ENCODE peak calls at places on chromosomes 12 and 14, in four cellular contexts. Y is CD8-positive, alpha-beta T cell; I is A549; L is GM12865. G is an unnamed sample.

GRCh38 chr12:69688496-69689427 is 10.3 kb downstream of the BEST3 start:
- DNase-seq in I (peak), Y (peak), L (peak), G (no peak)

GRCh38 chr12:124545508-124546418 is 21.6 kb downstream of the NCOR2 start:
- DNase-seq in L (peak), Y (no peak), I (no peak), G (no peak)

GRCh38 chr14:72611506-72611905 is 282.4 kb downstream of the DPF3 start:
- DNase-seq in Y (no peak), L (no peak), I (no peak), G (no peak)

GRCh38 chr14:60094306-60094897 is 2.7 kb downstream of the PCNX4 start:
- DNase-seq in Y (no peak), I (peak), L (peak), G (no peak)

GRCh38 chr12:72472350-72472749 is 200.2 kb downstream of the TRHDE start:
- DNase-seq in L (no peak), Y (no peak), I (no peak), G (no peak)

GRCh38 chr14:45610303-45610702 is 357.3 kb upstream of the MIS18BP1 start:
- DNase-seq in Y (no peak), L (peak), I (peak), G (peak)

GRCh38 chr14:20247651-20248246 is 8.7 kb downstream of the OR11H4 start:
- DNase-seq in I (peak), L (peak), Y (no peak), G (no peak)

GRCh38 chr14:101462726-101463565 is 98.3 kb upstream of the DIO3 start:
- DNase-seq in I (no peak), L (no peak), Y (no peak), G (no peak)

GRCh38 chr12:55955800-55956508 is 9.9 kb downstream of the PMEL start:
- DNase-seq in L (peak), Y (peak), I (peak), G (no peak)

GRCh38 chr12:81758421-81759214 is 532 bp downstream of the PPFIA2 start:
- DNase-seq in L (no peak), I (peak), Y (no peak), G (peak)

GRCh38 chr12:34401659-34402227 is 379.4 kb downstream of the ALG10 start:
- DNase-seq in L (no peak), Y (peak), I (no peak), G (no peak)

GRCh38 chr12:127819066-127819465 is 447.9 kb upstream of the TMEM132C start:
- DNase-seq in L (no peak), Y (no peak), I (no peak), G (no peak)

GRCh38 chr12:111154180-111154579 is 214.7 kb downstream of the PHETA1 start:
- DNase-seq in I (no peak), L (no peak), Y (no peak), G (no peak)

GRCh38 chr12:121811434-121812319 is 7.9 kb downstream of the SETD1B start:
- DNase-seq in Y (peak), L (peak), I (peak), G (peak)

GRCh38 chr12:91986084-91986483 is 159.6 kb downstream of the BTG1 start:
- DNase-seq in I (peak), Y (no peak), L (no peak), G (peak)

GRCh38 chr12:64587447-64587846 is 22.8 kb upstream of the RASSF3 start:
- DNase-seq in L (no peak), I (peak), Y (no peak), G (no peak)

GRCh38 chr12:124620606-124621295 is 53.3 kb upstream of the NCOR2 start:
- DNase-seq in L (no peak), Y (no peak), I (no peak), G (no peak)

GRCh38 chr12:70444903-70445302 is 78.8 kb downstream of the KCNMB4 start:
- DNase-seq in I (no peak), Y (no peak), L (no peak), G (no peak)

GRCh38 chr12:52873513-52873831 is 24.7 kb upstream of the KRT78 start:
- DNase-seq in I (no peak), L (no peak), Y (no peak), G (no peak)

GRCh38 chr12:121789800-121790748 is 3.4 kb downstream of the RHOF start:
- DNase-seq in I (no peak), Y (peak), L (peak), G (no peak)

GRCh38 chr12:10220398-10221077 is 7.9 kb downstream of the GABARAPL1 start:
- DNase-seq in I (no peak), L (no peak), Y (no peak), G (no peak)

GRCh38 chr12:105960319-105961076 is 178.3 kb downstream of the NUAK1 start:
- DNase-seq in L (no peak), I (peak), Y (no peak), G (no peak)

GRCh38 chr12:109811624-109811995 is 21.6 kb downstream of the TRPV4 start:
- DNase-seq in I (peak), Y (no peak), L (no peak), G (no peak)

GRCh38 chr14:103056322-103057027 is 874 bp downstream of the CDC42BPB start:
- DNase-seq in Y (no peak), I (peak), L (peak), G (peak)

GRCh38 chr14:87992349-87992719 is 648 bp downstream of the GALC start:
- DNase-seq in L (peak), Y (no peak), I (peak), G (no peak)

GRCh38 chr12:27428466-27428865 is 18.1 kb upstream of the SMCO2 start:
- DNase-seq in Y (no peak), L (no peak), I (no peak), G (no peak)

GRCh38 chr14:105155681-105156413 is 12.7 kb downstream of the JAG2 start:
- DNase-seq in L (no peak), I (no peak), Y (no peak), G (no peak)

GRCh38 chr12:54560374-54560858 is 11.0 kb downstream of the PDE1B start:
- DNase-seq in L (peak), I (peak), Y (peak), G (no peak)

GRCh38 chr14:78243187-78243586 is 73.0 kb downstream of the NRXN3 start:
- DNase-seq in I (no peak), Y (no peak), L (no peak), G (no peak)

GRCh38 chr12:83005534-83006197 is 319.0 kb downstream of the TMTC2 start:
- DNase-seq in I (no peak), Y (no peak), L (peak), G (no peak)

GRCh38 chr12:91562476-91562875 is 379.9 kb upstream of the DCN start:
- DNase-seq in Y (no peak), I (no peak), L (peak), G (no peak)

GRCh38 chr14:53549956-53550355 is 396.8 kb upstream of the DDHD1 start:
- DNase-seq in I (no peak), Y (no peak), L (no peak), G (no peak)

GRCh38 chr14:86788229-86788628 is 1204.8 kb downstream of the GALC start:
- DNase-seq in L (no peak), Y (no peak), I (no peak), G (no peak)

GRCh38 chr14:72515779-72516770 is 377.8 kb downstream of the DPF3 start:
- DNase-seq in I (peak), Y (no peak), L (peak), G (no peak)

GRCh38 chr14:81625343-81625742 is 91.7 kb upstream of the SEL1L start:
- DNase-seq in I (peak), L (peak), Y (no peak), G (peak)

GRCh38 chr14:92737206-92737605 is 11.2 kb downstream of the LGMN start:
- DNase-seq in I (no peak), Y (no peak), L (no peak), G (no peak)

GRCh38 chr14:92740440-92740839 is 8.0 kb downstream of the LGMN start:
- DNase-seq in L (peak), I (no peak), Y (no peak), G (no peak)

GRCh38 chr14:92735344-92735743 is 13.1 kb downstream of the LGMN start:
- DNase-seq in L (no peak), I (no peak), Y (no peak), G (no peak)

GRCh38 chr14:92734618-92735017 is 13.8 kb downstream of the LGMN start:
- DNase-seq in Y (no peak), I (no peak), L (no peak), G (no peak)

DNA sequence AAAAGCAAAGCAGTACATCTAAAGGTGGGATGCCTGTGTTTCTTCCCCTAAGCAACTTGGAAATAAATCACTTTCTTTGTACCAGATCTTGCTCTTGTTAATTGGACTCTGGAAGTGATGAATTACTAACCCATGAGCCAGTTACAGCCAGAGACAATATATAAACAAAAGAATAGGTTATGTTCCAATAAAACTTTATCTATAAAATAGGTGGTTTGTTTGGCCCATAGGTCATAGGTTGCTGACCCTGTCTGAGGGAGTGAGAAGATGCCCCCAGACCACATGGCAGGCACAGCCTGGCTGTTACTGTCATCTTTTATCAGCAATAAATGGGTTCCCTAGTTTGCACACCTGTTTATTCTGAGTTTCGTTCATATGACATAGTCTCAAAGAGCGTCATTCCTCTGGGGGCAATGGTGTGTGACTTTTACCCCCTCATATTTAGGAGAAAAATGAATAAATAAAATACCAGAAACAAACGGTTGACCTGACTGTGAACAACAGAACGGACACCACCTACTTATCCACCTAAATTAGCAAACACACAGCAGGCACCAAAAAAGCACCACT is 10.7 kb downstream of the LGMN start:
- DNase-seq in I (no peak), L (no peak), Y (no peak), G (no peak)
- H3K4me3 ChIP-seq in I (no peak), L (no peak), Y (no peak), G (no peak)

GRCh38 chr12:4302881-4303280 is 18.1 kb upstream of the TIGAR start:
- DNase-seq in Y (no peak), L (no peak), I (no peak), G (no peak)

GRCh38 chr12:4307593-4308333 is 13.2 kb upstream of the TIGAR start:
- DNase-seq in Y (no peak), L (peak), I (peak), G (peak)

GRCh38 chr12:4300870-4301269 is 20.1 kb upstream of the TIGAR start:
- DNase-seq in I (no peak), L (no peak), Y (no peak), G (no peak)

GRCh38 chr12:4301932-4302501 is 19.0 kb upstream of the TIGAR start:
- DNase-seq in Y (no peak), L (no peak), I (no peak), G (no peak)

GRCh38 chr12:4303750-4304149 is 17.3 kb upstream of the TIGAR start:
- DNase-seq in I (no peak), Y (no peak), L (no peak), G (no peak)
- H3K4me3 ChIP-seq in I (no peak), Y (no peak), L (no peak), G (no peak)

DNA sequence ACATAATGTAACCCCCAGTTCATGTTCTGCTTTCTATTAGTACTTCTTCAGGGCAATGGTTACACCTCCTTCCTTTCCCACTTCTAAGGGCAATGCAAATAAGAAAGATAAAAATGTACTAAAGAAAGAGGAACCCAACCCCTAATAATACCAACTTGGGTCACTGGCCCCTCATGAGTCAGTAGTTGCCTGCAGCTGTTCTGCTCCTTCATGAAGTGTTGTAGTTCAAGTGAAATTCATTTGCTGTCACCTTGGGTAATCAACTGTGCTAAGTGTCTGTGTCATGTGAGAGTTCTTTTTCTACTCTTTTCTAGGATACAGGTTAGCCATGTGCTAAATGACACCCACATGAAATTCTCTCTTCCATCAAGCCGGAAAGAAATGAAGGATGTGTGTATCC is 91.8 kb downstream of the PLXNC1 start:
- DNase-seq in L (peak), Y (no peak), I (no peak), G (no peak)
- H3K4me3 ChIP-seq in L (peak), Y (no peak), I (no peak), G (no peak)

DNA sequence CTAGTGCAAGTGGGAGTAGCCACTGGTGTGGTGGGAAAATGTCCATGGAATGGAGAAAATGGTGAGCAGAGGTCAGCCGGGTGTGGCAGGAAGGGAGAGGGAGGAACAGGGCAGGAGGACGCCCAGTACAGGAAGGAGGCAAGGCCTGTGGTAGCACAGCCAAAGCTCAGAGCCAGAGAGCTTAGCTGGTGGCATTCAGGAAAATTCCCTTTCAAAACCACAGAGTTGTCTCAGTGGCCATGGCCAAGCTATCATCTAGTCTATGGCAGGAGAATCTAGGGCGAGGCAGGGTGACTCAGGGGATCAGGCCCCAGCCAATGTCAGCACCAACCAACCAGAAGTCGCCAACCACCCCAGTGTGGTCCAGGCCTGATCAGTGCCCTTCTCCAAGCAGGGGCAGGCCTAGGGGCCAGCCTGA is 67.7 kb upstream of the DDX11 start:
- DNase-seq in I (peak), L (no peak), Y (no peak), G (no peak)
- H3K4me3 ChIP-seq in I (no peak), L (no peak), Y (no peak), G (no peak)

GRCh38 chr14:22474730-22475351 is 114.2 kb downstream of the DAD1 start:
- DNase-seq in I (no peak), L (no peak), Y (no peak), G (no peak)
- H3K4me3 ChIP-seq in I (no peak), L (no peak), Y (no peak), G (no peak)

G was measured in HAP-1.